ENCODE peak calls at places on chromosome 21, in five cellular contexts. J, A, X, F and D are unnamed samples.

GRCh38 chr21:28224191-28224755 is 768.4 kb downstream of the LTN1 start:
- DNase-seq in F (no peak), A (no peak), J (no peak), X (no peak), D (no peak)

GRCh38 chr21:38830667-38831525 is 25.2 kb downstream of the ETS2 start:
- DNase-seq in X (no peak), F (no peak), J (no peak), A (no peak), D (no peak)

GRCh38 chr21:27477321-27477720 is 510.4 kb upstream of the ADAMTS5 start:
- DNase-seq in A (no peak), X (no peak), F (no peak), J (no peak), D (no peak)

GRCh38 chr21:37886120-37886519 is 30.1 kb downstream of the KCNJ6 start:
- DNase-seq in F (no peak), X (peak), A (no peak), J (no peak), D (no peak)

GRCh38 chr21:36038701-36039497 is 21.4 kb downstream of the SETD4 start:
- DNase-seq in J (no peak), X (no peak), F (no peak), A (no peak), D (no peak)

GRCh38 chr21:26389971-26390641 is 183.0 kb downstream of the CYYR1 start:
- DNase-seq in X (no peak), A (no peak), J (no peak), F (no peak), D (no peak)

GRCh38 chr21:41664881-41665765 is 101.7 kb downstream of the RIPK4 start:
- DNase-seq in J (no peak), F (no peak), X (no peak), A (no peak), D (peak)

GRCh38 chr21:15051652-15052554 is 12.9 kb downstream of the NRIP1 start:
- DNase-seq in A (peak), F (no peak), J (no peak), X (peak), D (no peak)

GRCh38 chr21:31108969-31109368 is 70.7 kb upstream of the KRTAP19-8 start:
- DNase-seq in A (no peak), J (peak), F (no peak), X (no peak), D (no peak)

GRCh38 chr21:35063428-35064172 is 14.5 kb upstream of the RUNX1 start:
- DNase-seq in A (no peak), J (no peak), X (no peak), F (no peak), D (no peak)

GRCh38 chr21:32143222-32143939 is 135.5 kb downstream of the MIS18A start:
- DNase-seq in A (no peak), J (no peak), X (no peak), F (no peak), D (no peak)

GRCh38 chr21:31686272-31686913 is 26.9 kb downstream of the SOD1 start:
- DNase-seq in F (no peak), A (no peak), X (no peak), J (no peak), D (no peak)

GRCh38 chr21:29938968-29939858 is 583 bp downstream of the GRIK1 start:
- DNase-seq in X (no peak), A (no peak), F (no peak), J (peak), D (no peak)

GRCh38 chr21:34545079-34545884 is 33.3 kb upstream of the KCNE1 start:
- DNase-seq in A (peak), X (no peak), F (no peak), J (peak), D (peak)

GRCh38 chr21:42684109-42684916 is 30.9 kb downstream of the PDE9A start:
- DNase-seq in J (no peak), A (no peak), F (no peak), X (no peak), D (no peak)